ENCODE peak calls at places on chromosomes 12 and 14, in ten cellular contexts. One of them, this sample, is unnamed.

GRCh38 chr12:111405856-111406473 is at the start of gene SH2B3:
- DNase-seq in IMR-90: peak; percentile 48
- DNase-seq in NB4: no peak
- DNase-seq in choroid plexus epithelial cell: no peak
- DNase-seq in RWPE1: no peak
- DNase-seq in heart left ventricle: no peak
- DNase-seq in mucosa of descending colon: no peak
- DNase-seq in heart right ventricle: peak; percentile 84
- DNase-seq in B cell: no peak
- DNase-seq in Calu3: no peak
- DNase-seq in this sample: peak; percentile 81

GRCh38 chr14:51776102-51776894 is 84.1 kb upstream of the GNG2 start:
- DNase-seq in RWPE1: peak; percentile 69
- DNase-seq in B cell: peak; percentile 26
- DNase-seq in mucosa of descending colon: peak; percentile 57
- DNase-seq in IMR-90: peak; percentile 68
- DNase-seq in choroid plexus epithelial cell: peak; percentile 87
- DNase-seq in NB4: peak; percentile 66
- DNase-seq in Calu3: peak; percentile 58
- DNase-seq in heart left ventricle: peak; percentile 46
- DNase-seq in heart right ventricle: peak; percentile 58
- DNase-seq in this sample: peak; percentile 36

GRCh38 chr14:43651896-43652295 is 855.2 kb downstream of the FSCB start:
- DNase-seq in choroid plexus epithelial cell: no peak
- DNase-seq in Calu3: no peak
- DNase-seq in heart left ventricle: no peak
- DNase-seq in heart right ventricle: no peak
- DNase-seq in B cell: no peak
- DNase-seq in RWPE1: no peak
- DNase-seq in NB4: no peak
- DNase-seq in mucosa of descending colon: no peak
- DNase-seq in IMR-90: no peak
- DNase-seq in this sample: no peak

GRCh38 chr12:1473418-1473817 is 121.0 kb downstream of the FBXL14 start:
- DNase-seq in mucosa of descending colon: peak; percentile 35
- DNase-seq in choroid plexus epithelial cell: peak; percentile 17
- DNase-seq in heart right ventricle: no peak
- DNase-seq in heart left ventricle: no peak
- DNase-seq in IMR-90: no peak
- DNase-seq in RWPE1: no peak
- DNase-seq in NB4: peak; percentile 85
- DNase-seq in Calu3: no peak
- DNase-seq in B cell: peak; percentile 5
- DNase-seq in this sample: no peak

GRCh38 chr14:90179809-90180779 is 76.3 kb upstream of the PSMC1 start:
- DNase-seq in mucosa of descending colon: no peak
- DNase-seq in heart left ventricle: no peak
- DNase-seq in RWPE1: no peak
- DNase-seq in Calu3: no peak
- DNase-seq in heart right ventricle: no peak
- DNase-seq in B cell: no peak
- DNase-seq in NB4: no peak
- DNase-seq in choroid plexus epithelial cell: no peak
- DNase-seq in IMR-90: no peak
- DNase-seq in this sample: no peak

GRCh38 chr12:124732275-124733075 is 131.2 kb downstream of the SCARB1 start:
- DNase-seq in NB4: no peak
- DNase-seq in Calu3: no peak
- DNase-seq in B cell: no peak
- DNase-seq in RWPE1: no peak
- DNase-seq in heart right ventricle: no peak
- DNase-seq in heart left ventricle: no peak
- DNase-seq in IMR-90: no peak
- DNase-seq in mucosa of descending colon: no peak
- DNase-seq in choroid plexus epithelial cell: peak; percentile 75
- DNase-seq in this sample: no peak

GRCh38 chr12:132327351-132328171 is 1.8 kb downstream of the GALNT9 start:
- DNase-seq in mucosa of descending colon: peak; percentile 27
- DNase-seq in B cell: no peak
- DNase-seq in choroid plexus epithelial cell: peak; percentile 92
- DNase-seq in NB4: peak; percentile 100
- DNase-seq in IMR-90: peak; percentile 82
- DNase-seq in Calu3: peak; percentile 34
- DNase-seq in heart left ventricle: no peak
- DNase-seq in heart right ventricle: no peak
- DNase-seq in RWPE1: peak; percentile 73
- DNase-seq in this sample: peak; percentile 54

GRCh38 chr12:27780612-27781408 is 774 bp upstream of the MANSC4 start:
- DNase-seq in NB4: peak; percentile 63
- DNase-seq in heart right ventricle: peak; percentile 21
- DNase-seq in Calu3: peak; percentile 24
- DNase-seq in choroid plexus epithelial cell: peak; percentile 50
- DNase-seq in IMR-90: peak; percentile 47
- DNase-seq in heart left ventricle: peak; percentile 21
- DNase-seq in mucosa of descending colon: peak; percentile 26
- DNase-seq in B cell: no peak
- DNase-seq in RWPE1: peak; percentile 32
- DNase-seq in this sample: no peak

GRCh38 chr14:65958664-65959562 is 527.3 kb upstream of the CCDC196 start:
- DNase-seq in RWPE1: peak; percentile 26
- DNase-seq in NB4: peak; percentile 54
- DNase-seq in heart left ventricle: no peak
- DNase-seq in choroid plexus epithelial cell: peak; percentile 51
- DNase-seq in IMR-90: peak; percentile 18
- DNase-seq in B cell: peak; percentile 46
- DNase-seq in Calu3: no peak
- DNase-seq in mucosa of descending colon: peak; percentile 37
- DNase-seq in heart right ventricle: no peak
- DNase-seq in this sample: no peak

GRCh38 chr14:46840971-46841729 is 189.6 kb upstream of the RPL10L start:
- DNase-seq in NB4: no peak
- DNase-seq in RWPE1: no peak
- DNase-seq in heart left ventricle: no peak
- DNase-seq in IMR-90: no peak
- DNase-seq in mucosa of descending colon: no peak
- DNase-seq in heart right ventricle: no peak
- DNase-seq in B cell: no peak
- DNase-seq in Calu3: no peak
- DNase-seq in choroid plexus epithelial cell: no peak
- DNase-seq in this sample: no peak

GRCh38 chr12:26179829-26180228 is 15.5 kb upstream of the SSPN start:
- DNase-seq in RWPE1: no peak
- DNase-seq in choroid plexus epithelial cell: no peak
- DNase-seq in heart left ventricle: no peak
- DNase-seq in B cell: no peak
- DNase-seq in heart right ventricle: no peak
- DNase-seq in IMR-90: no peak
- DNase-seq in Calu3: no peak
- DNase-seq in mucosa of descending colon: no peak
- DNase-seq in NB4: no peak
- DNase-seq in this sample: no peak

DNA sequence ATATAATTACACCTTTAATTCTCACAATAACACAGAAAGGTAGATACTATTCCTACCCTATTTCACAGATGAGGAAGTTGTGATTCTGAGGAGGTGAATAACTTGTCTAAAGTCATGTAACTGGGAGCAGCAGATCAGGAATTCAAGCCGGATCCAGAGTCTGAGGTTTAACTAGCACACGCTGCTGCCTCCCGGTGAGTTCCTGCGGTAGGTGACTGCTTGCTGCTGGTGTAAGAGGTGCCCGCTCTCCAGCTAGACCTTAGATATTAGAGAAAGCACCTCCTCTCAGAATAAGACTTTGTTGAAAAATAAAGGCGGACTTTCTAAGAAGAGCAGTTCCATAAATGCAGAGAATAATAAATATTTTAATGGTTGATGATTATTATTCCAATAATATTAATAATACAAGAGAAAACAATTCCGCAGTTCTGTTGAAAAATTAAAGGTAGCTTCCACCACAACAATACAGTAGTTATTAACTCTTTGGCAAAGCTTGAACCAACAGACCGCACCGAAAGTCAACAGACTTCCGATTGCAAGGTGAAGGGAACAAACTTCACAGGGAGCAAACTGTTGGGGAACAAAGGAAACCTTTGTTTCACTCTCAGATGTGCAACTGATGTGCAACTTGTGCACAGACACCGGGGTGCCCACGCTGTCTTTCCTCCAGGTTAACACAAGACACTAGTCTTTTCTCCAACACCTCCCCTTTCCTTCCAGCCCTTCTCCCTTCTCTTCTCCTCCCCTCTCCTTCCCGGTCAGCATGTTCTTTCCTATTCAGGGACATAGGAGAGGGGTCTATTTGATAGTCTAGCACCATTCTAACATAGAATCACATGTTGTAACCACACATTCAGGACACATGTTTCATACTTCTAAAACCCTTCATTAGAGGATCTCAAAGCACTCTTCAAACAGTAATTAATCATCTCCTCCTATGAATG is 73.2 kb upstream of the EGLN3 start:
- DNase-seq in heart right ventricle: no peak
- DNase-seq in RWPE1: no peak
- DNase-seq in IMR-90: no peak
- DNase-seq in heart left ventricle: no peak
- DNase-seq in B cell: no peak
- DNase-seq in NB4: no peak
- DNase-seq in Calu3: peak; percentile 26
- DNase-seq in choroid plexus epithelial cell: no peak
- DNase-seq in mucosa of descending colon: peak; percentile 40
- DNase-seq in this sample: no peak
- TF ChIP-seq CTCF in heart right ventricle: no peak
- TF ChIP-seq CTCF in RWPE1: no peak
- TF ChIP-seq CTCF in IMR-90: no peak
- TF ChIP-seq CTCF in heart left ventricle: no peak
- TF ChIP-seq CTCF in B cell: no peak
- TF ChIP-seq CTCF in NB4: no peak
- TF ChIP-seq CTCF in Calu3: no peak
- TF ChIP-seq CTCF in choroid plexus epithelial cell: no peak
- TF ChIP-seq CTCF in mucosa of descending colon: no peak
- TF ChIP-seq CTCF in this sample: no peak

DNA sequence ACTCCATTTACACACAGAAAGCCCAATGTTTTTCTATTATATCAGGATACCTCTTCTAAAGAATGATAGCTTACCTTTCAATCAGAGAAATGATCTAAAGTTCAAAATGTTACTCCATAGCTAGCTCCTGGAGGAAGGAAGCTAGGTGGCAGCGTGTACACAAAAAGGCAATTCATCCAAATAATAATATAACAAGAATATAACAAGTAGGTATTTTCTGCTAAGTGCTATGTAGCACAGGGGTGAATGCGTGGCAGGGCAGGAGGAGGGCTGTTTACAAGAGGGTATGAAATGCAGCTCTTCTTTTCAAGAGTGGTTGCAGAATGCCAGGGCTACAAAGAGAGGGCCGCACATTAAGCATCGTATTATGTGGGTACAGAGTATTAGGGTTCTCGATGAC is 663 bp upstream of the SNAPC1 start:
- DNase-seq in B cell: no peak
- DNase-seq in heart right ventricle: no peak
- DNase-seq in Calu3: no peak
- DNase-seq in heart left ventricle: no peak
- DNase-seq in RWPE1: no peak
- DNase-seq in IMR-90: no peak
- DNase-seq in mucosa of descending colon: no peak
- DNase-seq in choroid plexus epithelial cell: peak; percentile 32
- DNase-seq in NB4: no peak
- DNase-seq in this sample: no peak
- TF ChIP-seq CTCF in B cell: no peak
- TF ChIP-seq CTCF in heart right ventricle: no peak
- TF ChIP-seq CTCF in Calu3: no peak
- TF ChIP-seq CTCF in heart left ventricle: no peak
- TF ChIP-seq CTCF in RWPE1: no peak
- TF ChIP-seq CTCF in IMR-90: no peak
- TF ChIP-seq CTCF in mucosa of descending colon: no peak
- TF ChIP-seq CTCF in choroid plexus epithelial cell: peak; percentile 25
- TF ChIP-seq CTCF in NB4: no peak
- TF ChIP-seq CTCF in this sample: no peak

DNA sequence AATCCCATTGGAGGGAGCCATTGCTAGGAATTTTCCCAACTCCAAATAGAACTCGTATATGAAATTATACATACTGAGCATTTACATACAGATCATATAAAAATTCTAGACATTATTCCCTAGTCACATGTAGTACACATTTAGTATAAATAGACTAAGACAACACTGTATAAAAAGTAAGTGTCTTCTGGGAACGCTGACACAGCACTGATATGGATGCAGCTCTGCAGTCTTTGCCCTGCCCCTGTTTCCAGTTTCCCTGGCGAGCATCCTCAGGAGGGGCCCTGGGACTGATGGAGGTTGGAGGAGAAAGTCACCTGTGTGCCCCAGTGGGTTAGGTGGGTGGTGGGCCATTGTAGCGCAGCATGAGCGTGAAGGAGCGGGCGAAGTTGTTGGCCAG is 97.8 kb upstream of the CLMN start:
- DNase-seq in NB4: no peak
- DNase-seq in Calu3: no peak
- DNase-seq in choroid plexus epithelial cell: no peak
- DNase-seq in mucosa of descending colon: no peak
- DNase-seq in heart left ventricle: no peak
- DNase-seq in IMR-90: no peak
- DNase-seq in B cell: no peak
- DNase-seq in heart right ventricle: no peak
- DNase-seq in RWPE1: no peak
- DNase-seq in this sample: no peak
- TF ChIP-seq CTCF in NB4: no peak
- TF ChIP-seq CTCF in Calu3: no peak
- TF ChIP-seq CTCF in choroid plexus epithelial cell: no peak
- TF ChIP-seq CTCF in mucosa of descending colon: no peak
- TF ChIP-seq CTCF in heart left ventricle: no peak
- TF ChIP-seq CTCF in IMR-90: no peak
- TF ChIP-seq CTCF in B cell: no peak
- TF ChIP-seq CTCF in heart right ventricle: no peak
- TF ChIP-seq CTCF in RWPE1: no peak
- TF ChIP-seq CTCF in this sample: no peak

DNA sequence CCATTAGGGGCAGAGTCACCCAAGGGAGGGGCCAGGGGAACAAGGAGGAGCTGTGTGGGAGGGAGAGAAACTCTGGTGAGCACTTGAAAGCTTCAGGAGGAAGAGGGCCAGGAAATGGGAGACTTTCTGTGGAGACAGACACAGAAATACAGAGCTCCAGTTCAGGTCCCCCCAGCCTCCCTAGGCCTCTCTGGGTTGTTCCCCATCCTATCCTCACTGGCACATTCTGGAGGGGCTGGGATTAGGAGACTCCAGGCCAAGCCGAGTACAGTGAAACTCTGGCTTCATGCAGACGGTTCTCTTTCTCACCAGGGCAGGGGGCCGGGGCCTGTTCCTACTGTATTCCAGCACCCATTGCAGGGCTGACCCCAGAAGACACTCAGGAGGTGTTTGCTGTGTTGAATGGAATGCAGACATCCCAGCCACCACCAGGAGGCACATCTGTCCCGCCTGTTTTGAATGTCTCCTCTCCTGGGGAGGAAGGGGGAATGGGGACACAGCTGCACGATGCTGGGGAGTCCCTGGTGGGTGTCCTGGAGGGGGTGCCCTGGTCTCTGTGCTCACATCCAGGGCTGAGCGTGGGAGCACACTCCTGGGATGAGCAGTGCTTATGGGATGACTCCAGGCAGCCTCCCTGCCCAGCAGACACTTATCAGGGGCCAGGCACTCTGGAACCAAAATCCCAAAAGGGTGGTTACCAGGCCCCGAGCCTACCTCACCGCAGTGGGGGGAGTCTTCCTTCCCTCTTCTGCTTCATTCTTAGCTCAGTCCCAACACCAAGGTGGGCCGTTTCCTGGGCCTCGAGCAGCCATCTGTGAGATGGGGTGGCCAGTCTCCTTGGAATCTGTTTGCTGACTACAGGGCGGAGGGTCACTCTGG is 5.5 kb upstream of the KRT84 start:
- DNase-seq in Calu3: peak; percentile 41
- DNase-seq in RWPE1: no peak
- DNase-seq in heart right ventricle: no peak
- DNase-seq in NB4: peak; percentile 28
- DNase-seq in IMR-90: peak; percentile 13
- DNase-seq in heart left ventricle: no peak
- DNase-seq in B cell: no peak
- DNase-seq in choroid plexus epithelial cell: peak; percentile 52
- DNase-seq in mucosa of descending colon: peak; percentile 46
- DNase-seq in this sample: no peak
- TF ChIP-seq CTCF in Calu3: peak; percentile 74
- TF ChIP-seq CTCF in RWPE1: no peak
- TF ChIP-seq CTCF in heart right ventricle: peak; percentile 52
- TF ChIP-seq CTCF in NB4: peak; percentile 73
- TF ChIP-seq CTCF in IMR-90: peak; percentile 41
- TF ChIP-seq CTCF in heart left ventricle: peak; percentile 43
- TF ChIP-seq CTCF in B cell: no peak
- TF ChIP-seq CTCF in choroid plexus epithelial cell: peak; percentile 93
- TF ChIP-seq CTCF in mucosa of descending colon: no peak
- TF ChIP-seq CTCF in this sample: peak; percentile 9

This sample was measured in psoas muscle.